ENCODE peak calls at places on chromosomes 16 and 17, in ten cellular contexts. U is fibroblast of lung, N is neural progenitor cell, V is adrenal gland, R is GM12878, Z is stomach, K is keratinocyte, Q is left ventricle myocardium inferior, M is astrocyte of the cerebellum, F is cardiac fibroblast. J is an unnamed sample.

GRCh38 chr17:72444517-72445054 is 323.8 kb downstream of the SOX9 start:
- DNase-seq in U (no peak), N (no peak), V (no peak), R (no peak), Z (no peak), K (no peak), Q (no peak), M (no peak), F (no peak), J (no peak)

GRCh38 chr17:56681561-56682266 is 88.2 kb downstream of the NOG start:
- DNase-seq in U (peak), N (no peak), V (no peak), R (no peak), Z (no peak), K (peak), Q (no peak), M (peak), F (peak), J (no peak)

GRCh38 chr17:29833801-29834200 is 96.2 kb downstream of the SSH2 start:
- DNase-seq in U (no peak), N (no peak), V (no peak), R (no peak), Z (no peak), K (no peak), Q (no peak), M (no peak), F (no peak), J (no peak)

GRCh38 chr16:12303649-12304048 is 327.1 kb downstream of the SNX29 start:
- DNase-seq in U (no peak), N (no peak), V (peak), R (no peak), Z (no peak), K (no peak), Q (no peak), M (no peak), F (no peak), J (no peak)

GRCh38 chr16:48143816-48144215 is 12.0 kb downstream of the ABCC12 start:
- DNase-seq in U (peak), N (no peak), V (no peak), R (no peak), Z (no peak), K (no peak), Q (no peak), M (no peak), F (no peak), J (no peak)

GRCh38 chr17:5418858-5419355 is 555 bp downstream of the NUP88 start:
- DNase-seq in U (peak), N (no peak), V (no peak), R (peak), Z (peak), K (no peak), Q (no peak), M (no peak), F (peak), J (peak)

GRCh38 chr16:75938818-75939217 is 212.5 kb upstream of the CPHXL start:
- DNase-seq in U (no peak), N (no peak), V (no peak), R (no peak), Z (no peak), K (no peak), Q (no peak), M (no peak), F (no peak), J (no peak)

GRCh38 chr16:46607529-46607928 is 13.7 kb downstream of the SHCBP1 start:
- DNase-seq in U (peak), N (no peak), V (no peak), R (no peak), Z (no peak), K (peak), Q (no peak), M (peak), F (peak), J (no peak)

GRCh38 chr16:67238278-67238575 is 9.1 kb downstream of the FHOD1 start:
- DNase-seq in U (no peak), N (no peak), V (no peak), R (no peak), Z (no peak), K (no peak), Q (no peak), M (no peak), F (no peak), J (no peak)

GRCh38 chr16:8908779-8909468 is 26.8 kb downstream of the LITAFD start:
- DNase-seq in U (no peak), N (no peak), V (no peak), R (no peak), Z (no peak), K (no peak), Q (no peak), M (no peak), F (no peak), J (no peak)

GRCh38 chr17:79082311-79083190 is 7.9 kb downstream of the ENGASE start:
- DNase-seq in U (no peak), N (peak), V (peak), R (no peak), Z (peak), K (no peak), Q (peak), M (no peak), F (peak), J (peak)

GRCh38 chr17:77286641-77287431 is 146.1 kb downstream of the SEC14L1 start:
- DNase-seq in U (peak), N (no peak), V (peak), R (no peak), Z (peak), K (peak), Q (peak), M (no peak), F (peak), J (no peak)

GRCh38 chr17:6358131-6358530 is 76.8 kb downstream of the AIPL1 start:
- DNase-seq in U (no peak), N (no peak), V (no peak), R (no peak), Z (no peak), K (no peak), Q (no peak), M (no peak), F (no peak), J (no peak)

GRCh38 chr17:60910415-60910814 is 232.8 kb downstream of the BCAS3 start:
- DNase-seq in U (no peak), N (no peak), V (no peak), R (no peak), Z (no peak), K (no peak), Q (no peak), M (no peak), F (no peak), J (no peak)

GRCh38 chr17:12665263-12666210 is at the start of gene MYOCD:
- DNase-seq in U (peak), N (peak), V (no peak), R (no peak), Z (peak), K (no peak), Q (peak), M (no peak), F (no peak), J (peak)

GRCh38 chr17:74430706-74431567 is 951 bp upstream of the GPRC5C start:
- DNase-seq in U (peak), N (peak), V (peak), R (peak), Z (peak), K (no peak), Q (peak), M (peak), F (peak), J (peak)

GRCh38 chr16:30649725-30650368 is 913 bp upstream of the PRR14 start:
- DNase-seq in U (no peak), N (no peak), V (no peak), R (no peak), Z (no peak), K (no peak), Q (no peak), M (no peak), F (no peak), J (no peak)

GRCh38 chr17:72569193-72569946 is 448.6 kb downstream of the SOX9 start:
- DNase-seq in U (no peak), N (no peak), V (no peak), R (no peak), Z (peak), K (no peak), Q (no peak), M (no peak), F (no peak), J (peak)

GRCh38 chr16:58286769-58287433 is 7.9 kb downstream of the PRSS54 start:
- DNase-seq in U (no peak), N (no peak), V (no peak), R (no peak), Z (no peak), K (no peak), Q (no peak), M (no peak), F (no peak), J (no peak)

GRCh38 chr16:14117051-14117450 is 45.9 kb downstream of the MRTFB start:
- DNase-seq in U (no peak), N (no peak), V (no peak), R (no peak), Z (no peak), K (no peak), Q (no peak), M (no peak), F (no peak), J (no peak)

GRCh38 chr16:57912529-57913260 is 58.2 kb downstream of the CNGB1 start:
- DNase-seq in U (no peak), N (no peak), V (no peak), R (no peak), Z (no peak), K (no peak), Q (no peak), M (no peak), F (no peak), J (no peak)

GRCh38 chr17:82346342-82347300 is 12.4 kb upstream of the TEX19 start:
- DNase-seq in U (no peak), N (no peak), V (no peak), R (no peak), Z (no peak), K (no peak), Q (no peak), M (no peak), F (no peak), J (no peak)

GRCh38 chr17:6544770-6545169 is 11.6 kb downstream of the PITPNM3 start:
- DNase-seq in U (no peak), N (peak), V (no peak), R (no peak), Z (no peak), K (no peak), Q (no peak), M (no peak), F (no peak), J (peak)

GRCh38 chr17:19014628-19015215 is 10.2 kb upstream of the FAM83G start:
- DNase-seq in U (no peak), N (no peak), V (no peak), R (no peak), Z (no peak), K (no peak), Q (no peak), M (no peak), F (no peak), J (no peak)

GRCh38 chr16:88784074-88784855 is 755 bp downstream of the PIEZO1 start:
- DNase-seq in U (peak), N (peak), V (no peak), R (no peak), Z (peak), K (no peak), Q (peak), M (peak), F (peak), J (peak)

GRCh38 chr17:75531724-75532090 is 6.2 kb downstream of the LLGL2 start:
- DNase-seq in U (no peak), N (no peak), V (no peak), R (no peak), Z (no peak), K (no peak), Q (no peak), M (no peak), F (no peak), J (no peak)

GRCh38 chr16:24348511-24349290 is 92.6 kb downstream of the CACNG3 start:
- DNase-seq in U (no peak), N (peak), V (no peak), R (no peak), Z (no peak), K (no peak), Q (no peak), M (no peak), F (no peak), J (no peak)

GRCh38 chr16:35146723-35147458 is 1687.5 kb downstream of the TP53TG3F start:
- DNase-seq in U (no peak), N (no peak), V (no peak), R (no peak), Z (no peak), K (no peak), Q (no peak), M (no peak), F (no peak), J (no peak)

GRCh38 chr16:50719401-50720337 is 22.2 kb upstream of the CYLD start:
- DNase-seq in U (no peak), N (no peak), V (no peak), R (no peak), Z (peak), K (no peak), Q (no peak), M (no peak), F (no peak), J (no peak)
- TF ChIP-seq CTCF in U (no peak), N (peak), V (no peak), R (no peak), Z (no peak), K (peak), Q (no peak), M (no peak), F (no peak), J (no peak)

DNA sequence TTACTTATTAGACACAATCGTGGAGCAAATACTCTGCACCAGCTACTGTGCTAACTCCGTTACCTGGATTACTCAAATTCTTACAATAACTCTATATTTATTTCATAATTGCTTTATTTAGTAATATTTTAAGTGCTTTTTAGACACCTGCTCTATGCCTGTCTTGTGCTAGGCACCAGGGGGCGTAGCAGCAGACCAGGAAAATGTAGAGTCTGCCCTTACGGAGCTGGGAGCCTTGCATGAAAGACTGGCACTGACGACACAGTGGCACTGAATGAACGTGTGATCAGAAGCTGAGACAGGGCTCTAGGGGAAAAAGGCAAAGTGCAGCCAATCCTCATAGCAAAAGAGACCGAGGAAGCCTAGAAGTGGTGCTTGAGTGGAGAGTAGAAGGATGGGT is 486.5 kb downstream of the CDH13 start:
- DNase-seq in U (no peak), N (peak), V (no peak), R (no peak), Z (no peak), K (no peak), Q (no peak), M (no peak), F (peak), J (peak)
- TF ChIP-seq CTCF in U (peak), N (peak), V (peak), R (peak), Z (peak), K (peak), Q (peak), M (peak), F (peak), J (peak)

GRCh38 chr17:381941-382643 is 29.5 kb upstream of the RPH3AL start:
- DNase-seq in U (no peak), N (no peak), V (no peak), R (no peak), Z (no peak), K (no peak), Q (no peak), M (no peak), F (no peak), J (peak)
- TF ChIP-seq CTCF in U (no peak), N (no peak), V (no peak), R (no peak), Z (no peak), K (no peak), Q (no peak), M (no peak), F (no peak), J (no peak)

GRCh38 chr16:82738699-82739098 is 111.9 kb downstream of the CDH13 start:
- DNase-seq in U (no peak), N (no peak), V (no peak), R (no peak), Z (no peak), K (no peak), Q (no peak), M (no peak), F (peak), J (no peak)
- TF ChIP-seq CTCF in U (peak), N (peak), V (no peak), R (peak), Z (no peak), K (peak), Q (peak), M (peak), F (peak), J (peak)

GRCh38 chr16:85916141-85916890 is 17.4 kb downstream of the IRF8 start:
- DNase-seq in U (peak), N (no peak), V (no peak), R (no peak), Z (peak), K (no peak), Q (peak), M (no peak), F (peak), J (no peak)

GRCh38 chr16:85918436-85918835 is 19.5 kb downstream of the IRF8 start:
- DNase-seq in U (no peak), N (no peak), V (no peak), R (no peak), Z (no peak), K (no peak), Q (no peak), M (no peak), F (no peak), J (no peak)

GRCh38 chr16:85917959-85918358 is 19.0 kb downstream of the IRF8 start:
- DNase-seq in U (no peak), N (no peak), V (no peak), R (peak), Z (no peak), K (no peak), Q (no peak), M (no peak), F (no peak), J (no peak)

GRCh38 chr16:85915125-85915845 is 16.3 kb downstream of the IRF8 start:
- DNase-seq in U (no peak), N (no peak), V (no peak), R (no peak), Z (no peak), K (no peak), Q (no peak), M (no peak), F (no peak), J (no peak)

DNA sequence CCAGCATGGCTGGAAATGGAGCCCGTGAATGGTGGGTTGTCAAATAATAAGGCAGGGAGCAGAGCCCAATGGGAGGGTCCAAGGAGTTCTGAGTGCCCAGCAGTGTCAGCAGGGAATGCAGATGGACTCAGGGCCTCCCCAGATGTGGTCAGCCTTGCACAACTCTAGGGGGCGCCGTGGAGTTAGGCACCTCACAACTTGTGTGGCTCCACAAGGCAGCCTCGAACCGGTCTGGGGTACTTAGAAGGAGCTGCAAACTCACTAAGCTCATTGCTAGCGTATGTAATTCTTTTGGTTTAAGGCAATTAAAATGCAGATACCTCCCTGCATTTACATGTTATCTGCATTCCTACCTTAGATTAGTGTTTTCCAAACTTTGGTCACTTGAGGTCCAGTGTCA is 18.1 kb downstream of the IRF8 start:
- DNase-seq in U (no peak), N (no peak), V (no peak), R (no peak), Z (no peak), K (no peak), Q (no peak), M (no peak), F (no peak), J (no peak)
- TF ChIP-seq CTCF in U (no peak), N (peak), V (no peak), R (peak), Z (no peak), K (peak), Q (no peak), M (peak), F (peak), J (peak)

GRCh38 chr17:42670199-42670924 is 6.4 kb downstream of the PLEKHH3 start:
- DNase-seq in U (no peak), N (peak), V (no peak), R (no peak), Z (no peak), K (no peak), Q (no peak), M (no peak), F (no peak), J (peak)
- TF ChIP-seq CTCF in U (no peak), N (peak), V (no peak), R (no peak), Z (no peak), K (no peak), Q (no peak), M (no peak), F (no peak), J (no peak)

GRCh38 chr16:716250-716607 is 1.3 kb downstream of the METRN start:
- DNase-seq in U (peak), N (peak), V (peak), R (no peak), Z (peak), K (no peak), Q (no peak), M (no peak), F (peak), J (peak)

GRCh38 chr16:714079-714478 is 839 bp upstream of the METRN start:
- DNase-seq in U (no peak), N (no peak), V (no peak), R (no peak), Z (no peak), K (no peak), Q (no peak), M (no peak), F (no peak), J (no peak)

GRCh38 chr16:716768-717325 is 1.9 kb downstream of the METRN start:
- DNase-seq in U (no peak), N (no peak), V (no peak), R (no peak), Z (no peak), K (no peak), Q (no peak), M (no peak), F (no peak), J (no peak)

GRCh38 chr16:714558-715447 is at the start of gene METRN:
- DNase-seq in U (peak), N (peak), V (peak), R (no peak), Z (peak), K (no peak), Q (peak), M (no peak), F (peak), J (peak)

GRCh38 chr16:715448-716249 is 731 bp downstream of the METRN start:
- DNase-seq in U (peak), N (peak), V (no peak), R (no peak), Z (no peak), K (no peak), Q (no peak), M (no peak), F (peak), J (peak)
- TF ChIP-seq CTCF in U (no peak), N (peak), V (no peak), R (peak), Z (no peak), K (peak), Q (no peak), M (no peak), F (no peak), J (peak)

J was measured in glutamatergic neuron.